ENCODE peak calls at places on chromosomes 3 and 15, in four cellular contexts. One of them, this sample, is unnamed.

GRCh38 chr3:10553586-10554235 is 48.3 kb upstream of the ATP2B2 start:
- DNase-seq in bronchial epithelial cell: no peak
- DNase-seq in A549: no peak
- DNase-seq in AG04450: no peak
- DNase-seq in this sample: no peak

GRCh38 chr3:8864570-8865350 is 95.3 kb upstream of the OXTR start:
- DNase-seq in bronchial epithelial cell: no peak
- DNase-seq in A549: no peak
- DNase-seq in AG04450: no peak
- DNase-seq in this sample: no peak

GRCh38 chr15:88663216-88663615 is 24.4 kb downstream of the ISG20 start:
- DNase-seq in bronchial epithelial cell: peak
- DNase-seq in A549: no peak
- DNase-seq in AG04450: no peak
- DNase-seq in this sample: no peak

GRCh38 chr3:172859035-172859434 is 108.5 kb downstream of the ECT2 start:
- DNase-seq in bronchial epithelial cell: peak
- DNase-seq in A549: no peak
- DNase-seq in AG04450: no peak
- DNase-seq in this sample: no peak

GRCh38 chr3:150080058-150080730 is 109.5 kb upstream of the PFN2 start:
- DNase-seq in bronchial epithelial cell: no peak
- DNase-seq in A549: no peak
- DNase-seq in AG04450: no peak
- DNase-seq in this sample: no peak

GRCh38 chr3:140736863-140737460 is 59.1 kb downstream of the TRIM42 start:
- DNase-seq in bronchial epithelial cell: peak
- DNase-seq in A549: peak
- DNase-seq in AG04450: no peak
- DNase-seq in this sample: no peak

GRCh38 chr15:49895337-49896223 is 223.5 kb downstream of the ATP8B4 start:
- DNase-seq in bronchial epithelial cell: no peak
- DNase-seq in A549: no peak
- DNase-seq in AG04450: no peak
- DNase-seq in this sample: no peak

GRCh38 chr3:138174421-138175122 is at the start of gene DBR1:
- DNase-seq in bronchial epithelial cell: peak
- DNase-seq in A549: peak
- DNase-seq in AG04450: peak
- DNase-seq in this sample: no peak

GRCh38 chr3:191415566-191415965 is 45.4 kb upstream of the PYDC2 start:
- DNase-seq in bronchial epithelial cell: no peak
- DNase-seq in A549: no peak
- DNase-seq in AG04450: no peak
- DNase-seq in this sample: no peak

GRCh38 chr15:70451861-70452653 is 311.3 kb downstream of the UACA start:
- DNase-seq in bronchial epithelial cell: no peak
- DNase-seq in A549: no peak
- DNase-seq in AG04450: no peak
- DNase-seq in this sample: no peak

GRCh38 chr3:10173926-10174435 is 9.3 kb downstream of the IRAK2 start:
- DNase-seq in bronchial epithelial cell: no peak
- DNase-seq in A549: peak
- DNase-seq in AG04450: peak
- DNase-seq in this sample: peak

GRCh38 chr3:119388577-119388976 is 74.8 kb downstream of the TMEM39A start:
- DNase-seq in bronchial epithelial cell: no peak
- DNase-seq in A549: no peak
- DNase-seq in AG04450: no peak
- DNase-seq in this sample: no peak
- TF ChIP-seq CTCF in bronchial epithelial cell: no peak
- TF ChIP-seq CTCF in A549: no peak
- TF ChIP-seq CTCF in AG04450: peak
- TF ChIP-seq CTCF in this sample: no peak

GRCh38 chr3:48469046-48469915 is 22.7 kb downstream of the ATRIP start:
- DNase-seq in bronchial epithelial cell: no peak
- DNase-seq in A549: no peak
- DNase-seq in AG04450: no peak
- DNase-seq in this sample: no peak

GRCh38 chr3:48467110-48467454 is 20.5 kb downstream of the ATRIP start:
- DNase-seq in bronchial epithelial cell: no peak
- DNase-seq in A549: no peak
- DNase-seq in AG04450: no peak
- DNase-seq in this sample: no peak

GRCh38 chr3:48466386-48467109 is 20.0 kb downstream of the ATRIP start:
- DNase-seq in bronchial epithelial cell: no peak
- DNase-seq in A549: no peak
- DNase-seq in AG04450: no peak
- DNase-seq in this sample: no peak

GRCh38 chr3:48468329-48468731 is 21.8 kb downstream of the ATRIP start:
- DNase-seq in bronchial epithelial cell: no peak
- DNase-seq in A549: no peak
- DNase-seq in AG04450: no peak
- DNase-seq in this sample: no peak

GRCh38 chr3:48467473-48468267 is 21.1 kb downstream of the ATRIP start:
- DNase-seq in bronchial epithelial cell: no peak
- DNase-seq in A549: no peak
- DNase-seq in AG04450: no peak
- DNase-seq in this sample: no peak
- H3K4me3 ChIP-seq in bronchial epithelial cell: no peak
- H3K4me3 ChIP-seq in A549: no peak
- H3K4me3 ChIP-seq in AG04450: no peak
- H3K4me3 ChIP-seq in this sample: peak

DNA sequence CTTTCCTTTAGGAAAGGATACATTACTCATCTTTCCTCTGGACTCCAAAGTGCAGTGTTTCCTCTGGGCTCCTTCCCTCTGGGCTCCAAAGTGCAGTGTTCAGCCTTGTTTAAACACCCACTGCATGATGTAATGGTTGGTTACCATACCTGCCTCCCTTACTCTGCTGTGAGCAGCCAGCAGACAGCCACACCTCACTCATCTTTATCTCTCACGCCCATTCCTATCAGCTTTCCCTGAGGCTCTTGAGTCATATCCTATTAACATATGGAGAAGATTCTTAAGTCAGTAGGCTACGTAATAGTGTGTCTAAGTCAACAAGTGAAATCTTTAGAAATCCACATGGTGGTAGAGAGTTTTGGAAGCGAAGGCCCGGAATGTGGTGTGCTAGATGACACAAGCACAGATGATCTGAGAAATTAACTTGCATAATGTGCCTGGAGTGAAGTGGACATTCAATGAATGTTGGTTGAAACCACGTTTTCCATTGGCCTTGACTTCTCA is 97.2 kb upstream of the CTNNB1 start:
- DNase-seq in bronchial epithelial cell: peak
- DNase-seq in A549: peak
- DNase-seq in AG04450: no peak
- DNase-seq in this sample: no peak
- TF ChIP-seq CTCF in bronchial epithelial cell: no peak
- TF ChIP-seq CTCF in A549: no peak
- TF ChIP-seq CTCF in AG04450: no peak
- TF ChIP-seq CTCF in this sample: no peak

GRCh38 chr3:48598323-48599076 is 3.4 kb upstream of the COL7A1 start:
- DNase-seq in bronchial epithelial cell: peak
- DNase-seq in A549: peak
- DNase-seq in AG04450: peak
- DNase-seq in this sample: peak
- H3K4me3 ChIP-seq in bronchial epithelial cell: no peak
- H3K4me3 ChIP-seq in A549: peak
- H3K4me3 ChIP-seq in AG04450: peak
- H3K4me3 ChIP-seq in this sample: peak

GRCh38 chr3:46934508-46935167 is 41.9 kb downstream of the CCDC12 start:
- DNase-seq in bronchial epithelial cell: peak
- DNase-seq in A549: no peak
- DNase-seq in AG04450: no peak
- DNase-seq in this sample: no peak

GRCh38 chr3:46936733-46937250 is 39.8 kb downstream of the CCDC12 start:
- DNase-seq in bronchial epithelial cell: no peak
- DNase-seq in A549: no peak
- DNase-seq in AG04450: no peak
- DNase-seq in this sample: no peak

GRCh38 chr3:46934067-46934466 is 42.5 kb downstream of the CCDC12 start:
- DNase-seq in bronchial epithelial cell: no peak
- DNase-seq in A549: no peak
- DNase-seq in AG04450: no peak
- DNase-seq in this sample: no peak

GRCh38 chr3:46935989-46936620 is 40.4 kb downstream of the CCDC12 start:
- DNase-seq in bronchial epithelial cell: no peak
- DNase-seq in A549: no peak
- DNase-seq in AG04450: no peak
- DNase-seq in this sample: no peak

GRCh38 chr3:46935168-46935858 is 41.2 kb downstream of the CCDC12 start:
- DNase-seq in bronchial epithelial cell: peak
- DNase-seq in A549: peak
- DNase-seq in AG04450: peak
- DNase-seq in this sample: peak
- TF ChIP-seq CTCF in bronchial epithelial cell: peak
- TF ChIP-seq CTCF in A549: peak
- TF ChIP-seq CTCF in AG04450: peak
- TF ChIP-seq CTCF in this sample: peak

GRCh38 chr3:197354195-197355059 is 56.0 kb upstream of the DLG1 start:
- DNase-seq in bronchial epithelial cell: no peak
- DNase-seq in A549: no peak
- DNase-seq in AG04450: peak
- DNase-seq in this sample: no peak
- H3K4me3 ChIP-seq in bronchial epithelial cell: no peak
- H3K4me3 ChIP-seq in A549: no peak
- H3K4me3 ChIP-seq in AG04450: peak
- H3K4me3 ChIP-seq in this sample: peak

GRCh38 chr15:68278345-68279217 is 1.0 kb downstream of the FEM1B start:
- DNase-seq in bronchial epithelial cell: peak
- DNase-seq in A549: peak
- DNase-seq in AG04450: no peak
- DNase-seq in this sample: no peak
- TF ChIP-seq CTCF in bronchial epithelial cell: peak
- TF ChIP-seq CTCF in A549: no peak
- TF ChIP-seq CTCF in AG04450: peak
- TF ChIP-seq CTCF in this sample: no peak

DNA sequence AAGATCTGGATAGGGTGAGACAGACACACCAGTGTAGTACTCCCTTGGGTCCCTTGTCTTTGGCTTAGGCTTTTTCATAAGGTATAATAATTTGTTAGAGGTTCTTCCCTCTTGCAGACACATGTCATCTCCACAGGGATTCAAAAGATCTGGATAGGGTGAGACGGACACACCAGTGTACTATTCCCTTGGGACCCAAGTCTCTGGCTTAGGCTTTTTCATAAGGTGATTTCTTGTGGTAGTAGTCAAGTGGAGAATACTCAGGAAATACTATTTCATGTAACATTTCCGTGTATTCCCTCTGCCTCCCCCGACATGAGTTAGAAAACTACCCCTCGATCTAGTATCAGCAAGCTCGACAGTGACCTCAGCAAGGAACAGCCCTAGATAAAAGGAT is 954 bp upstream of the MAPKBP1 start:
- DNase-seq in bronchial epithelial cell: no peak
- DNase-seq in A549: no peak
- DNase-seq in AG04450: no peak
- DNase-seq in this sample: no peak
- H3K4me3 ChIP-seq in bronchial epithelial cell: no peak
- H3K4me3 ChIP-seq in A549: no peak
- H3K4me3 ChIP-seq in AG04450: peak
- H3K4me3 ChIP-seq in this sample: peak